ENCODE peak calls at places on chromosomes 6 and 20, in four cellular contexts. M is WTC11, A is HepG2, G is K562. E is an unnamed sample.

GRCh38 chr6:33029297-33030184 is 20.1 kb upstream of the HLA-DOA start:
- DNase-seq in M (no peak), A (no peak), G (no peak), E (no peak)

GRCh38 chr6:134449004-134449403 is 131.1 kb upstream of the SGK1 start:
- DNase-seq in M (no peak), A (no peak), G (no peak), E (no peak)

GRCh38 chr20:42461965-42462593 is 727.6 kb downstream of the PTPRT start:
- DNase-seq in M (no peak), A (no peak), G (no peak), E (no peak)

GRCh38 chr20:5001174-5002076 is at the start of gene SLC23A2:
- DNase-seq in M (peak; percentile 42), A (no peak), G (peak; percentile 81), E (peak; percentile 94)

GRCh38 chr6:45044510-45045252 is 283.4 kb upstream of the RUNX2 start:
- DNase-seq in M (no peak), A (no peak), G (no peak), E (no peak)

GRCh38 chr6:5167501-5167900 is 82.4 kb downstream of the PPP1R3G start:
- DNase-seq in M (no peak), A (no peak), G (no peak), E (no peak)

GRCh38 chr6:142569676-142570075 is 267.9 kb downstream of the ADGRG6 start:
- DNase-seq in M (no peak), A (peak; percentile 15), G (no peak), E (no peak)

GRCh38 chr6:92538296-92538695 is 881.1 kb downstream of the EPHA7 start:
- DNase-seq in M (no peak), A (no peak), G (no peak), E (no peak)

GRCh38 chr6:17278289-17279061 is 2.7 kb upstream of the RBM24 start:
- DNase-seq in M (no peak), A (peak; percentile 24), G (no peak), E (no peak)

GRCh38 chr6:13924949-13925881 is at the start of gene RNF182:
- DNase-seq in M (no peak), A (no peak), G (peak; percentile 95), E (peak; percentile 17)

GRCh38 chr6:151494235-151494950 is 576 bp downstream of the CCDC170 start:
- DNase-seq in M (peak; percentile 29), A (peak; percentile 57), G (no peak), E (peak; percentile 28)

GRCh38 chr20:47857142-47857993 is 72.1 kb upstream of the SULF2 start:
- DNase-seq in M (no peak), A (peak; percentile 26), G (no peak), E (no peak)

GRCh38 chr6:155765275-155766194 is 309.9 kb upstream of the NOX3 start:
- DNase-seq in M (no peak), A (peak; percentile 12), G (no peak), E (no peak)

DNA sequence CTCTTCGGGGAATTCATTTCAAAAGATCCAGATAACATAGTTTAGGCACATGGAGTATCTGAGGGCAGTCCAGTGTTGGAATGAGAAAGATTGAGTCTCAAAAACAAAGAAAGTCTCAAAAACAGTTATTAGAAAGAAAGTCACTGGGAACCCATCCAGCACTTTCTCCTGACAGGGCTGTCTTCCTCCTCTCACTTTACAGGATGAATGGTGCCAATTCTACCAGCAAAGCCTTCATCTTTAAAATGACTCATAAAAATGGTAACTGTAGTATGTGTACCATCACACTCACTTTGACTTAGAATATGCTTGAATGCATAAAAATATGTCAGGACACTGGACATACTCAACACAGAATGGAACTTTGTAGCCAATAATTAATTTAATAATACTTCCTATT is 71.3 kb downstream of the SLC22A3 start:
- DNase-seq in M (no peak), A (no peak), G (no peak), E (no peak)
- TF ChIP-seq FOXJ3 in M (no peak), A (no peak), G (no peak), E (no peak)

GRCh38 chr6:141490982-141491381 is 641.7 kb upstream of the GJE1 start:
- DNase-seq in M (no peak), A (no peak), G (no peak), E (no peak)

GRCh38 chr6:141491684-141492083 is 641.0 kb upstream of the GJE1 start:
- DNase-seq in M (no peak), A (no peak), G (no peak), E (no peak)

GRCh38 chr6:141486942-141487341 is 645.8 kb upstream of the GJE1 start:
- DNase-seq in M (no peak), A (no peak), G (no peak), E (no peak)

GRCh38 chr6:141484726-141485125 is 648.0 kb upstream of the GJE1 start:
- DNase-seq in M (no peak), A (peak; percentile 12), G (no peak), E (no peak)

GRCh38 chr6:141488466-141488865 is 644.3 kb upstream of the GJE1 start:
- DNase-seq in M (no peak), A (no peak), G (no peak), E (no peak)
- TF ChIP-seq FOXJ3 in M (no peak), A (no peak), G (no peak), E (no peak)

DNA sequence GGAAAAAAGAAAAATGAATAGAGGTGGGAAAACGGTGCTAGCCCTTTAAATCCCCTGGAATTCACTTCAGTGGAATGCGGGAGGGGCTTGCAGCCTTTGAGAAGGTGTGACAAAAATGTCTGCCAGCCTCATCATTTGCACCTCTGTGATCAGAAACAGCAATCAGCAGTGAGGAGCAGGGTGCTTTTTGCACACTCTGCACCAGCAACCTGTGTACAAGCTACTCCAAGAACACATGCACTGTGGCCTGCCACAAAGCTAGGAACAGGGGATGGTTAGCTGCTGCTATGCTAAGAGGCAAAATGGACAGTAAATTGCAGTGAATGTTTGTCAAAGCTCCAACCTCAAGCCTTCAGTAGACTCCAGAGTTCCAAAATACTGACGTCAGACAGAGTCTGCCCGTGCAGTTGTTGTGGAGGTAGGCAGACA is 29.7 kb downstream of the GINS1 start:
- DNase-seq in M (peak; percentile 47), A (no peak), G (no peak), E (no peak)
- TF ChIP-seq FOXJ3 in M (no peak), A (no peak), G (no peak), E (no peak)

DNA sequence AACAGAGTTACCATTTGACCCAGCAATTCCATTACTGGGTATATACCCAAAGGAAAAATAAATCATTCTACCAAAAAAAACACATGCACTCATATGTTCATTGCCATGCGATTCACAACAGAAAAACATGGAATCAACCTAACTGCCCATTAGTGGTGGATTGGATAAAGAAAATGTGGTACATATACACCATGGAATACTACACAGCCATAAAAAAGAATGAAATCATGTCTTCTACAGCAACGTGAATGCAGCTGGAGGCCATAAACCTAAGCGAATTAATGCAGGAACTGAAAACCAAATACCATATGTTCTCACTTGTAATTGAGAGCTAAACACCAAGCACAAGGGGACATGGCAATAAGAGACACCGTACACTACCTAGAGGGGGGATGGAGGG is 12.5 kb downstream of the RALGAPA2 start:
- DNase-seq in M (no peak), A (no peak), G (no peak), E (no peak)
- TF ChIP-seq FOXJ3 in M (no peak), A (no peak), G (no peak), E (no peak)

GRCh38 chr6:63572733-63573139 is 456 bp downstream of the LOC128125822 start:
- DNase-seq in M (no peak), A (no peak), G (peak; percentile 65), E (peak; percentile 57)

GRCh38 chr6:63573140-63573898 is 1.0 kb downstream of the LOC128125822 start:
- DNase-seq in M (peak; percentile 90), A (peak; percentile 86), G (peak; percentile 57), E (peak; percentile 70)

GRCh38 chr6:63574554-63574900 is 2.2 kb downstream of the LOC128125822 start:
- DNase-seq in M (no peak), A (no peak), G (no peak), E (no peak)

GRCh38 chr6:63571883-63572732 is at the start of the genes LOC128125822 and PTP4A1:
- DNase-seq in M (peak; percentile 97), A (peak; percentile 95), G (peak; percentile 92), E (peak; percentile 94)

DNA sequence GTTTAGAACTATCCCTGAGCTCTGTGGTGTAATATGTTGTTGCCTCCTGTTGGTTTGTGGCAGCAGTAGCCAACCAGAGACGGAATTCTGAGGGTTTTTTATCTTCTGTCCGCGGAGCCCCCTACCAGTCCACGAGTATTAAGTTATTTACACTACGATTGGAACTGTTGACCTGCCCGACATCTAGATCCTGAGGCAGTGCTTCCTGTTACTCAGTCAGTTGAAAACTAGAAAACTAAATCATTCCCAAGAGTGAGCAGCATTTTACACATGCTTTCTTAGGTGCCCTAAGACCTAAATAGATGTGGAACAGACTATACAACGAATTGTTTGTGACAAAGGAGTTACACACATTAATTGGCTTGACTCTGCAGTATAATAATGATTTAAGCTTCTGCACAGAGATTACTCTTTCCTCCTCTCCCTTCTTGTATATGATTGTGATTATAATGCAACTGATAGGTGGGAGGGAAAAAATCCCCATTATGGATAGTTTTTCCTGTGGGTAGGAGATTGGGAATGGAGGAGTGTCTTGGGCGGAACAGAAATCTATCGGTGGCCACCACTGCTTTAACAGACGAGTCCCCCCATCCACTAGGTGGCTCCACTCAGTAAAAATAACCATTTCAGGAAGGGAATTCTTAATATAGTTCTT is 1.7 kb downstream of the LOC128125822 start:
- DNase-seq in M (peak; percentile 29), A (peak; percentile 87), G (peak; percentile 54), E (peak; percentile 60)
- TF ChIP-seq FOXJ3 in M (no peak), A (no peak), G (no peak), E (no peak)

DNA sequence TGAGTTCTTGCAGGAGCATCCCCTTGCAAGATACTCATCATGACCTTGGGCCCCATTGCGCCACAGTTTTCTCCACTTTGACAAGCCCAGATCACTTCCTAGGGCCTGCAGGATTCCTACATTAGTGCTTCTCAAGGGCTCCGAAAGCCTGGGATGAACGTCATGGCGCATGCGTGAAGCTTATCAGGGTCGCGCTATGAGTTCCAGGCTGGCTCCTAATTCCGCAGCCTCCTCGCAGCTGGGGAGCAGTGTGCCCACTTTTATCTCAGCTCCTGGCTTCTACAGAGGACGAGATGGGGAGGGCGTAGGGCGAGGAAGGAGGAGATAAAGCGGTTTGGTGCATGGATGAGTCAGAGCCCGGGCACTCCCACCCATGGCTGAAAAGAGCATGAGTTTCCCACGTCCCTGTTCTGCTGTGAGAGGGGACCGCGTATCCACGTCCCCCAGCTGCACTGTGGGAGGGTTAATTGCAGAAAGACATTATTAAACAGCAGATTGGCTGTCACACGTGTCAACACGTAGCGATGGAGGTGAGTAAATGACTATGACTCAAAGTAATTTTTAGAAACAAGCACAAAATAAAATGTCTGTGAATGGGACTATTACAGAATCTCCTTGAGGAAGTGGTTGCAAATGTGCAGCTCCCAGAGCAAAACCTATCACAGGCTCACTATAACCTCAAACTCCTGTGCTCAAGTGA is 72.9 kb upstream of the DSP start:
- DNase-seq in M (no peak), A (no peak), G (peak; percentile 66), E (peak; percentile 75)
- TF ChIP-seq FOXJ3 in M (no peak), A (no peak), G (no peak), E (no peak)

E was measured in SK-N-SH.